ENCODE peak calls at places on chromosomes 16 and 17, in four cellular contexts. One of them, this sample, is unnamed.

GRCh38 chr17:64099543-64099942 is 30.4 kb downstream of the ERN1 start:
- DNase-seq in M059J: no peak
- DNase-seq in midbrain: no peak
- DNase-seq in activated T-cell treated with anti-CD3 and anti-CD28 coated beads, Interleukin-2, amount 50 U/mL, for 72 hours: no peak
- DNase-seq in this sample: no peak

GRCh38 chr17:49230636-49231562 is at the start of gene PHOSPHO1:
- DNase-seq in activated T-cell treated with anti-CD3 and anti-CD28 coated beads, Interleukin-2, amount 50 U/mL, for 72 hours: peak
- DNase-seq in M059J: peak
- DNase-seq in midbrain: peak
- DNase-seq in this sample: peak

GRCh38 chr17:20203761-20204263 is 194.7 kb downstream of the SPECC1 start:
- DNase-seq in activated T-cell treated with anti-CD3 and anti-CD28 coated beads, Interleukin-2, amount 50 U/mL, for 72 hours: no peak
- DNase-seq in M059J: peak
- DNase-seq in midbrain: no peak
- DNase-seq in this sample: no peak

GRCh38 chr16:56041556-56042140 is 149.6 kb upstream of the GNAO1 start:
- DNase-seq in activated T-cell treated with anti-CD3 and anti-CD28 coated beads, Interleukin-2, amount 50 U/mL, for 72 hours: peak
- DNase-seq in M059J: peak
- DNase-seq in midbrain: no peak
- DNase-seq in this sample: peak

GRCh38 chr17:79217473-79218135 is 143.0 kb downstream of the ENGASE start:
- DNase-seq in midbrain: no peak
- DNase-seq in M059J: no peak
- DNase-seq in activated T-cell treated with anti-CD3 and anti-CD28 coated beads, Interleukin-2, amount 50 U/mL, for 72 hours: no peak
- DNase-seq in this sample: no peak

GRCh38 chr16:11893571-11893970 is 22.2 kb downstream of the GSPT1 start:
- DNase-seq in midbrain: no peak
- DNase-seq in M059J: no peak
- DNase-seq in activated T-cell treated with anti-CD3 and anti-CD28 coated beads, Interleukin-2, amount 50 U/mL, for 72 hours: no peak
- DNase-seq in this sample: no peak

GRCh38 chr16:2919511-2920255 is 8.0 kb downstream of the FLYWCH1 start:
- DNase-seq in midbrain: peak
- DNase-seq in activated T-cell treated with anti-CD3 and anti-CD28 coated beads, Interleukin-2, amount 50 U/mL, for 72 hours: peak
- DNase-seq in M059J: peak
- DNase-seq in this sample: peak

GRCh38 chr17:75814900-75815373 is 29.3 kb downstream of the UNC13D start:
- DNase-seq in activated T-cell treated with anti-CD3 and anti-CD28 coated beads, Interleukin-2, amount 50 U/mL, for 72 hours: no peak
- DNase-seq in M059J: peak
- DNase-seq in midbrain: no peak
- DNase-seq in this sample: peak

GRCh38 chr16:31200821-31201510 is 1.6 kb downstream of the PYCARD start:
- DNase-seq in activated T-cell treated with anti-CD3 and anti-CD28 coated beads, Interleukin-2, amount 50 U/mL, for 72 hours: peak
- DNase-seq in M059J: peak
- DNase-seq in midbrain: no peak
- DNase-seq in this sample: peak

GRCh38 chr17:56506349-56506748 is 87.2 kb upstream of the NOG start:
- DNase-seq in midbrain: no peak
- DNase-seq in M059J: no peak
- DNase-seq in activated T-cell treated with anti-CD3 and anti-CD28 coated beads, Interleukin-2, amount 50 U/mL, for 72 hours: no peak
- DNase-seq in this sample: no peak

GRCh38 chr16:53626816-53627215 is 76.8 kb downstream of the RPGRIP1L start:
- DNase-seq in M059J: no peak
- DNase-seq in midbrain: no peak
- DNase-seq in activated T-cell treated with anti-CD3 and anti-CD28 coated beads, Interleukin-2, amount 50 U/mL, for 72 hours: no peak
- DNase-seq in this sample: no peak

GRCh38 chr16:17024514-17024913 is 446.2 kb downstream of the XYLT1 start:
- DNase-seq in midbrain: no peak
- DNase-seq in activated T-cell treated with anti-CD3 and anti-CD28 coated beads, Interleukin-2, amount 50 U/mL, for 72 hours: no peak
- DNase-seq in M059J: no peak
- DNase-seq in this sample: no peak

GRCh38 chr17:39981207-39982068 is 831 bp downstream of the PSMD3 start:
- DNase-seq in midbrain: no peak
- DNase-seq in activated T-cell treated with anti-CD3 and anti-CD28 coated beads, Interleukin-2, amount 50 U/mL, for 72 hours: no peak
- DNase-seq in M059J: peak
- DNase-seq in this sample: no peak

GRCh38 chr16:57810197-57811024 is 8.1 kb upstream of the KIFC3 start:
- DNase-seq in M059J: peak
- DNase-seq in midbrain: no peak
- DNase-seq in activated T-cell treated with anti-CD3 and anti-CD28 coated beads, Interleukin-2, amount 50 U/mL, for 72 hours: peak
- DNase-seq in this sample: peak

GRCh38 chr17:43940630-43941029 is 1.6 kb downstream of the PPY start:
- DNase-seq in M059J: peak
- DNase-seq in activated T-cell treated with anti-CD3 and anti-CD28 coated beads, Interleukin-2, amount 50 U/mL, for 72 hours: peak
- DNase-seq in midbrain: no peak
- DNase-seq in this sample: peak

GRCh38 chr16:88941051-88941932 is 35.7 kb downstream of the CBFA2T3 start:
- DNase-seq in M059J: no peak
- DNase-seq in activated T-cell treated with anti-CD3 and anti-CD28 coated beads, Interleukin-2, amount 50 U/mL, for 72 hours: peak
- DNase-seq in midbrain: no peak
- DNase-seq in this sample: no peak

GRCh38 chr16:12613131-12613991 is 190.3 kb downstream of the CPPED1 start:
- DNase-seq in midbrain: no peak
- DNase-seq in M059J: peak
- DNase-seq in activated T-cell treated with anti-CD3 and anti-CD28 coated beads, Interleukin-2, amount 50 U/mL, for 72 hours: peak
- DNase-seq in this sample: peak

GRCh38 chr17:79835953-79836951 is 3.0 kb downstream of the CBX4 start:
- DNase-seq in activated T-cell treated with anti-CD3 and anti-CD28 coated beads, Interleukin-2, amount 50 U/mL, for 72 hours: no peak
- DNase-seq in M059J: no peak
- DNase-seq in midbrain: no peak
- DNase-seq in this sample: peak